ENCODE peak calls at places on chromosomes 16 and 17, in seven cellular contexts. L, Y, M, B, H, A and T are unnamed samples.

GRCh38 chr17:76000755-76001521 is at the start of gene CDK3:
- DNase-seq in L (no peak), Y (no peak), M (no peak), B (no peak), H (no peak), A (no peak), T (no peak)

GRCh38 chr16:86880316-86881117 is 302.2 kb downstream of the FOXL1 start:
- DNase-seq in L (no peak), Y (no peak), M (no peak), B (no peak), H (no peak), A (no peak), T (no peak)

GRCh38 chr17:67548693-67549092 is 169.0 kb upstream of the NOL11 start:
- DNase-seq in L (no peak), Y (no peak), M (no peak), B (no peak), H (no peak), A (no peak), T (no peak)

GRCh38 chr16:1125471-1125870 is 27.4 kb upstream of the CACNA1H start:
- DNase-seq in L (no peak), Y (peak), M (peak), B (no peak), H (no peak), A (no peak), T (no peak)

GRCh38 chr16:55643161-55643970 is 12.4 kb upstream of the SLC6A2 start:
- DNase-seq in L (no peak), Y (peak), M (peak), B (no peak), H (no peak), A (no peak), T (peak)

GRCh38 chr17:75346906-75347305 is 57.7 kb upstream of the SLC25A19 start:
- DNase-seq in L (no peak), Y (no peak), M (peak), B (no peak), H (no peak), A (no peak), T (peak)

GRCh38 chr16:27289669-27290068 is 21.1 kb upstream of the NSMCE1 start:
- DNase-seq in L (no peak), Y (no peak), M (no peak), B (no peak), H (no peak), A (no peak), T (no peak)

GRCh38 chr16:71542377-71542776 is 16.2 kb downstream of the CHST4 start:
- DNase-seq in L (no peak), Y (peak), M (peak), B (no peak), H (no peak), A (no peak), T (peak)

GRCh38 chr16:3725291-3725690 is 8.0 kb upstream of the TRAP1 start:
- DNase-seq in L (no peak), Y (no peak), M (no peak), B (no peak), H (no peak), A (no peak), T (no peak)

GRCh38 chr17:11557727-11558452 is 40.4 kb upstream of the DNAH9 start:
- DNase-seq in L (no peak), Y (no peak), M (no peak), B (no peak), H (no peak), A (no peak), T (no peak)

GRCh38 chr17:21549107-21549687 is 143.1 kb upstream of the KCNJ18 start:
- DNase-seq in L (no peak), Y (no peak), M (no peak), B (no peak), H (no peak), A (no peak), T (no peak)

GRCh38 chr17:48067245-48067644 is 19.1 kb downstream of the NFE2L1 start:
- DNase-seq in L (no peak), Y (no peak), M (no peak), B (no peak), H (no peak), A (no peak), T (no peak)

GRCh38 chr16:67944690-67945391 is 921 bp upstream of the LCAT start:
- DNase-seq in L (no peak), Y (no peak), M (no peak), B (peak), H (no peak), A (no peak), T (no peak)

GRCh38 chr17:73090396-73091202 is 1.9 kb downstream of the SLC39A11 start:
- DNase-seq in L (no peak), Y (no peak), M (no peak), B (no peak), H (no peak), A (no peak), T (no peak)

GRCh38 chr17:30969989-30970680 is 704 bp upstream of the RNF135 start:
- DNase-seq in L (peak), Y (peak), M (no peak), B (no peak), H (peak), A (no peak), T (peak)

GRCh38 chr17:17757944-17758343 is 76.7 kb downstream of the RAI1 start:
- DNase-seq in L (no peak), Y (no peak), M (no peak), B (no peak), H (no peak), A (no peak), T (no peak)

GRCh38 chr16:81779540-81780320 is 639 bp downstream of the PLCG2 start:
- DNase-seq in L (no peak), Y (peak), M (no peak), B (no peak), H (no peak), A (peak), T (peak)

GRCh38 chr17:34146440-34147043 is 108.5 kb upstream of the CCL2 start:
- DNase-seq in L (no peak), Y (peak), M (peak), B (no peak), H (peak), A (no peak), T (peak)

GRCh38 chr16:10256855-10257641 is 74.8 kb upstream of the GRIN2A start:
- DNase-seq in L (no peak), Y (peak), M (peak), B (peak), H (no peak), A (peak), T (peak)

GRCh38 chr17:50558581-50558954 is 1.9 kb upstream of the CACNA1G start:
- DNase-seq in L (no peak), Y (no peak), M (no peak), B (no peak), H (no peak), A (no peak), T (no peak)

GRCh38 chr17:31740611-31741082 is 118.4 kb downstream of the COPRS start:
- DNase-seq in L (no peak), Y (no peak), M (no peak), B (no peak), H (no peak), A (no peak), T (no peak)

GRCh38 chr16:30186782-30187555 is 3.6 kb downstream of the CORO1A start:
- DNase-seq in L (peak), Y (peak), M (peak), B (peak), H (peak), A (peak), T (peak)

GRCh38 chr17:17041018-17041521 is 1.2 kb upstream of the MPRIP start:
- DNase-seq in L (no peak), Y (no peak), M (peak), B (peak), H (no peak), A (peak), T (peak)

DNA sequence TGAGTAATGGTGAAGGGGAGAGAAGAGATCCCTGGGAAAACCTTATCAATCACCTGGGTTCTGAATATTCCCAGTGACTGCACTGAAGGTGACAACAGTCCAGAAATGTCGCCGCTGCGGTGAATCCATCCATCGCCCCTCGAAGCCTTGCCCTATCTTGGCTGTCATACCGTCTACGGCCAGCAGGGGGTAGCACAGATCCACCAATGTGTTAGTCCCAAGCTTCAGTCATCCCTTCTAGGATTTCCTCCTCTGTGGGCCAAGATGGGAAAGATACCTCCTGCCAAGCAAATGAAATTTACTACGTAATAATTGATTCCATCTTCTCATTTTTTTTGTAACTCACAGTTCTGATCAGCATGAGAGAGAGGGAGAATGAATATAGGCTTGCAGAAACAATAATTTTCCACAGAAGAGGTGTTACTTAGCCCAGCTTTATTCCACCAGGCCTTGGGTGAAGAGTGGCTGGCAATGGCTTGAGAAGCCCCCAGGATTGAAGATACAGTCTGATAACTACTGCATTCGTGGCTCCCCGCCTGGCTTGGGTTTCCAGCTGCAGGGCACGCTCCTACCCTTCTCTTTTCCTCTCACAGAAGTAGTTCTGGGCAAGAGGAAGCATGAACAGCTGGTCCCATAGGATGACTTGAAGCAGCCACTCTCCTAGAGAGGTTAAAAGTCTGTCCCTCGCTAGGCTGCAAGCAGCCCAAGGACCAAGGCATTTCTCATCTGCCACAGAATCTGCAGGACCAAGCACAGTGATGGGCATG is 2.6 kb upstream of the FMNL1 start:
- DNase-seq in L (peak), Y (peak), M (peak), B (peak), H (peak), A (peak), T (peak)
- TF ChIP-seq POLR2A in L (no peak), Y (no peak), M (no peak), B (no peak), H (no peak), A (no peak), T (no peak)

DNA sequence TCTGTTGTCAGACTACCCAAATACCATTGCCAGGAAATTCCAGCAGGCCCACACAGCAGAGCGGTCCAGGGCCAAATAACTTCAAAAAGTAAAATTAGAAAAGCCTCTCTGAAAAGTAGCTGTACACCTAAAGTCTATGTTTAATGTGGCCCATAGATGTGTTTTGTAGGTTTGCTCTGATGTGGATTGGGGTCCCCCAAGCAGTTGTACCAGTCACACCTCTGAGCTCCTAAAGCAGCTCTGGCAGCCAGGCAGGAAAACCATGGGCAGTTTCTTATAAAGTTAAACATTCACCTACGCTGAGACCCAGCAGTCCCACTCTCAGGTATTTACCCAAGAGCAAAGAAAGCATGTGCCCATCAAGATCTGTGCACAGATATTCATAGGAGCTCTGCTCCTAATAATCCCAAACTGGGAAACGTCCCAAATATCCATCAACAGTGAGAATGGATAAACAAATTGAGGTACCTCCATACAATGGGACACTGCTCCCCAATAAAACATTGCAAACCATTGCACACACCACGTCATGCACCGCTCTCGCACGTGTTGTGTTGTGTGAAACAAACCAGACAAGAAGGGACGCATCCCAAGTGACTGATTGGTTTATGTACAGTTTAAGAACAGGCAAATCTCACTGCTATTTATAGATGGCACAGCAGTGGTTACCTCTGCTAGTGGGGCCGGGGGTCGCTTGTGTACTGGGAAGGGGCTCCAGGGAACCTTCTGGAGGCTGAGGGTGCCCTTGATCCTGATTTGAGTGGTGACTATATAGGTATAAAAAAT is 15.8 kb upstream of the PRM1 start:
- DNase-seq in L (no peak), Y (peak), M (no peak), B (no peak), H (peak), A (no peak), T (no peak)
- TF ChIP-seq POLR2A in L (no peak), Y (no peak), M (no peak), B (no peak), H (no peak), A (no peak), T (no peak)

DNA sequence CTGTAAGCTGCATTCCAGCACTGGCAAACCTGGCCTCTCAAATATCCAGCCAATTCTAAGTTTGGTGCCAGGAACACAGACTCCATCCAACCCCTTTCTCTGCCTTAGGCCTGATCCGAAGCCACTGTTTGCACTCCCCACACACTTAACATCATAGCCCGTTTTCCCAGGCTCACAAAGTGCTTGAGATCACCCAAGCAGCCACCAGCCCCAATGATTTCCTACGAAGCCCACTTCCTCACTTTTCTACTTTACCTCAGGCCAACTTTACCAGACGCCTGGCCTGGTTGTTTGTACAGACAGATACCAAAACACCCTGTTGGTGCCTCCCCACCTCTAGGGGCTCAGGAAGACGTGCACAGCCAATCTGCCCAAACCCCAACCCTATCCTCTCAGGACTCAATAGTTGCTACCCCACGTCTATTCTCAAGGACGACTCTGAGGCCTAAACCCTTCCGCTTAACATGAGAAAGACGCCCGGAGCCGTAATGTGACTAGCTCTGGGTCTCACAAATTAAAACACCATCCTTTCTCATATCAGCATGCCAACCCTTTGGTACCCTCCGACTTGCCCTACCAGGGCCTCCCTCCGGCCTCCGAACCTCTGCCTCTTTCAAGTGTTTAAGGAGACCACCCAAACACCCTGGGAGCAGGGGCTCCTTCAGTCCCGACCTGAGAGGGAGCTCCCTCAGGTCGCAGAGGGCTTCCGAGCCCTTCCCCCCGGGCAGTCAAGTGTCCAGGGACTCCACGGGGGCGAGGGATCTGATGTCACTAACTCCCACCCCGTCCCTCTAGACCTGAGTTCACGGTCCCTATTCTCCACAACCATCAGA is 3.4 kb upstream of the PER1 start:
- DNase-seq in L (no peak), Y (peak), M (no peak), B (no peak), H (peak), A (no peak), T (no peak)
- TF ChIP-seq POLR2A in L (no peak), Y (no peak), M (no peak), B (no peak), H (peak), A (no peak), T (no peak)

DNA sequence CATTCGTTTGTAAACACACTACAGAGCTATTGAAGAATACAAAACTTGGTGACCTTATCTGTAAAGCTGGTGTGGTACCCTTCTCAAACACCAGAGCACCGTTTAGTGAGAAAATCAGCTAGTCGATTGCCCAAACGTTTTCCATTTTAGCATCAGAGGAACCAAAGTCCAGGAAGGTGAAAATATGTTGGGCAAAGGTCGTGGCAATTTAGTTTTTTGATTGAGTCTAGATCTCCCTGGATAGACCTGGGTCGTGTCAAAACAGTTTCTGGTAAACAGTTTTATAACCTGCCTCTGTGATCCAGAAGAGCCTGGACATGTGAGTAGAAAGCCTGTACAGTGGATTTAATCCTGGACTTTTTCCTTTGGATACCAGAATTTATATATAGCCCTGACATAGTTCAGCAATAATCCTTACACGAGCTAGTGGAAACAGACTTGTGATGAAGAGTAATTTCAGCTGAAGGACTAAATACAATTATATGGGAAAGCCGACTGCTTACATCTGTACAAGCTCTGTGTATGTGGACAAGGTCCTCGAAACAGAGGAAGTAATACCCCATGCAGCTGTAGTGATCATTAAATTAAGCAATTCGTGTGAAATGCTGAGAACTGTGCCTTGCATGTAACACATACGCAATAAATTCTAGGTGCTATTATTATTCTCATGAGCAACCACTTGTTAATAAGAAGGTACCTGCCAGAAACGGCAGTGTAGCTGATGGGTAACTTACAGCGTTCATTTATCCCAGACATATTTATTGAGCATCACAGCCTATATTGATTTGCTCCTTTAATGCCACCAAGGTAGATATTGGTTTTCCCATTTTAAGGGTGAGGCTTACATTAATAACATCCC is 72.5 kb downstream of the MAP2K6 start:
- DNase-seq in L (no peak), Y (no peak), M (no peak), B (no peak), H (no peak), A (no peak), T (no peak)
- TF ChIP-seq POLR2A in L (no peak), Y (no peak), M (no peak), B (no peak), H (no peak), A (no peak), T (no peak)

DNA sequence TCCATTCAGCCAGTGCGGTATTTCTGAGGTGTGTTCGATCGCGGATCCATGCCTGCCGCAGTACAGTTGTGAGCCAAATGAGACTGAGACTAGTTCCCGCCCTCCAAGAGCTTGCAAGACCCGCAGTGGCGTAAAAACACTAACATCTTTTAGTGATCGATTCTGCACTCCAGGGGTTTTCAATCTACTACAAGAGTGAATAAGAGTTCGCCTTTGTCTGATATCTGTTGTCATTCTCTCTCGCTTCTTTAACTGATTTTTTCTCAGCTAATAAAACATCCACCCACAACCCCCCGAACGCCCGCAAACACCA is 454 bp upstream of the RPL19 start:
- DNase-seq in L (no peak), Y (no peak), M (no peak), B (no peak), H (no peak), A (no peak), T (no peak)
- TF ChIP-seq POLR2A in L (no peak), Y (no peak), M (peak), B (peak), H (no peak), A (no peak), T (no peak)

GRCh38 chr17:28958820-28959455 is 7.6 kb upstream of the PHF12 start:
- DNase-seq in L (no peak), Y (no peak), M (no peak), B (no peak), H (no peak), A (no peak), T (no peak)

GRCh38 chr17:28960256-28961106 is 9.2 kb upstream of the PHF12 start:
- DNase-seq in L (no peak), Y (no peak), M (no peak), B (no peak), H (no peak), A (no peak), T (no peak)

GRCh38 chr17:28957992-28958355 is 6.7 kb upstream of the PHF12 start:
- DNase-seq in L (no peak), Y (no peak), M (no peak), B (no peak), H (no peak), A (no peak), T (no peak)

GRCh38 chr17:28961391-28961790 is 10.1 kb upstream of the PHF12 start:
- DNase-seq in L (no peak), Y (no peak), M (no peak), B (no peak), H (no peak), A (no peak), T (no peak)

DNA sequence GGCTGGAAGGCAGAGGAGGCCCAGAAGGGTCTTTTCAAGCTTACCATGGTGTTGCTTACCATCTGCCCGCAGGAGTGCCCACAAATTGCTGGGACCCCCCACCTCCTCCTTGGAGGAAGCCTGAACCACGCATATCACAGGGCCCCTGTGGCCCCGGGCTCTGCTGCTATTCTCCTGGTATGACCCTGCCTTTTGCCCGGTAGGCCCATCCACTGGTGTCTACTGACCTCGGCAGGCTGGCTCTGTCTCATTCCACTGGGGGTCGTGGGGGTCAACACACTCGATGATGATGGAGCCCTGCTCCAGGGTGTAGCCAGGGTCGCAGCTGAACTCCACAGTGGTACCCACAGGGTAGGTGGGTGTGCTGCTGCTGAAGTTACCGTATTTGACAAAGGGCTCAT is 8.2 kb upstream of the PHF12 start:
- DNase-seq in L (no peak), Y (no peak), M (no peak), B (peak), H (no peak), A (no peak), T (no peak)
- TF ChIP-seq POLR2A in L (no peak), Y (no peak), M (no peak), B (no peak), H (no peak), A (no peak), T (no peak)